ENCODE peak calls at places on chromosome 20, in ten cellular contexts. L, V, U, F, Q, P, D, J, Y and X are unnamed samples.

GRCh38 chr20:61802721-61803311 is 262.9 kb downstream of the TAF4 start:
- DNase-seq in L (no peak), V (no peak), U (no peak), F (peak; percentile 67), Q (no peak), P (no peak), D (peak; percentile 14), J (no peak), Y (no peak), X (no peak)

GRCh38 chr20:22583773-22584629 is at the start of gene FOXA2:
- DNase-seq in L (no peak), V (peak; percentile 73), U (no peak), F (no peak), Q (no peak), P (no peak), D (no peak), J (no peak), Y (no peak), X (peak; percentile 42)

GRCh38 chr20:23332467-23332866 is 18.1 kb upstream of the NXT1 start:
- DNase-seq in L (no peak), V (peak; percentile 4), U (no peak), F (no peak), Q (no peak), P (no peak), D (no peak), J (no peak), Y (no peak), X (no peak)

GRCh38 chr20:62707281-62707941 is 1.2 kb upstream of the NTSR1 start:
- DNase-seq in L (no peak), V (no peak), U (no peak), F (no peak), Q (no peak), P (no peak), D (peak; percentile 37), J (no peak), Y (no peak), X (no peak)

GRCh38 chr20:38751360-38751976 is 3.2 kb downstream of the ACTR5 start:
- DNase-seq in L (peak; percentile 55), V (peak; percentile 63), U (no peak), F (no peak), Q (peak; percentile 38), P (no peak), D (no peak), J (peak; percentile 49), Y (peak; percentile 68), X (no peak)

GRCh38 chr20:44170796-44171410 is 16.1 kb downstream of the JPH2 start:
- DNase-seq in L (no peak), V (no peak), U (no peak), F (no peak), Q (no peak), P (no peak), D (no peak), J (no peak), Y (no peak), X (no peak)

GRCh38 chr20:41135888-41136243 is 1.5 kb upstream of the PLCG1 start:
- DNase-seq in L (no peak), V (no peak), U (peak; percentile 7), F (no peak), Q (no peak), P (no peak), D (no peak), J (no peak), Y (no peak), X (no peak)

GRCh38 chr20:34883087-34883688 is 6.8 kb downstream of the ACSS2 start:
- DNase-seq in L (no peak), V (no peak), U (no peak), F (no peak), Q (no peak), P (no peak), D (no peak), J (no peak), Y (no peak), X (no peak)

GRCh38 chr20:22771706-22772105 is 187.3 kb upstream of the FOXA2 start:
- DNase-seq in L (no peak), V (peak; percentile 51), U (no peak), F (no peak), Q (no peak), P (no peak), D (no peak), J (no peak), Y (no peak), X (no peak)

GRCh38 chr20:49694450-49695071 is 19.1 kb downstream of the B4GALT5 start:
- DNase-seq in L (peak; percentile 84), V (no peak), U (no peak), F (no peak), Q (no peak), P (no peak), D (no peak), J (no peak), Y (peak; percentile 65), X (no peak)

GRCh38 chr20:3616250-3616649 is 46.9 kb downstream of the GFRA4 start:
- DNase-seq in L (no peak), V (no peak), U (no peak), F (no peak), Q (no peak), P (no peak), D (no peak), J (no peak), Y (peak; percentile 75), X (no peak)

GRCh38 chr20:24942679-24943078 is 6.4 kb upstream of the CST7 start:
- DNase-seq in L (no peak), V (no peak), U (no peak), F (no peak), Q (no peak), P (no peak), D (no peak), J (no peak), Y (no peak), X (no peak)